ENCODE peak calls at places on chromosomes 13 and 19, in four cellular contexts. J is T-helper 1 cell, I is tibial artery, M is OCI-LY7. E is an unnamed sample.

GRCh38 chr19:30719189-30719990 is 347.2 kb downstream of the ZNF536 start:
- DNase-seq in J (no peak), I (no peak), M (no peak), E (peak)

GRCh38 chr13:97001641-97002040 is 7.4 kb upstream of the OXGR1 start:
- DNase-seq in J (no peak), I (no peak), M (peak), E (no peak)

GRCh38 chr19:22623841-22624221 is 10.3 kb upstream of the ZNF492 start:
- DNase-seq in J (no peak), I (no peak), M (no peak), E (no peak)

GRCh38 chr13:95535243-95535642 is 17.3 kb upstream of the CLDN10 start:
- DNase-seq in J (no peak), I (no peak), M (no peak), E (no peak)

GRCh38 chr19:19534556-19535265 is 3.4 kb upstream of the CILP2 start:
- DNase-seq in J (no peak), I (no peak), M (no peak), E (no peak)

GRCh38 chr19:7549749-7550148 is 14.2 kb downstream of the PNPLA6 start:
- DNase-seq in J (no peak), I (no peak), M (no peak), E (no peak)

GRCh38 chr19:29663861-29664752 is 1.2 kb upstream of the PLEKHF1 start:
- DNase-seq in J (no peak), I (peak), M (no peak), E (no peak)

GRCh38 chr13:104289400-104289799 is 1223.2 kb upstream of the SLC10A2 start:
- DNase-seq in J (no peak), I (no peak), M (no peak), E (no peak)

GRCh38 chr13:98214008-98214643 is 37.1 kb upstream of the RNF113B start:
- DNase-seq in J (no peak), I (no peak), M (no peak), E (no peak)

GRCh38 chr19:45681391-45682015 is 10.2 kb downstream of the SNRPD2 start:
- DNase-seq in J (peak), I (peak), M (peak), E (peak)

GRCh38 chr13:33186851-33187250 is 98.7 kb downstream of the STARD13 start:
- DNase-seq in J (no peak), I (no peak), M (no peak), E (no peak)

GRCh38 chr13:107476068-107476467 is 739.3 kb downstream of the LIG4 start:
- DNase-seq in J (no peak), I (no peak), M (no peak), E (no peak)

GRCh38 chr19:48419158-48419920 is 25.9 kb downstream of the GRIN2D start:
- DNase-seq in J (peak), I (no peak), M (peak), E (no peak)

GRCh38 chr19:11783767-11784166 is 14.6 kb upstream of the ZNF491 start:
- DNase-seq in J (no peak), I (no peak), M (no peak), E (no peak)

GRCh38 chr19:46471116-46471733 is at the start of gene PNMA8A:
- DNase-seq in J (no peak), I (peak), M (no peak), E (peak)